ENCODE peak calls at places on chromosomes 3 and 15, in ten cellular contexts. G, U, L, W, H, K, S, P, D and E are unnamed samples.

GRCh38 chr3:133453383-133453782 is 53.5 kb downstream of the BFSP2 start:
- DNase-seq in G (no peak), U (no peak), L (no peak), W (no peak), H (no peak), K (no peak), S (no peak), P (no peak), D (no peak), E (no peak)

GRCh38 chr3:31790516-31791148 is 190.4 kb downstream of the OSBPL10 start:
- DNase-seq in G (no peak), U (no peak), L (no peak), W (no peak), H (no peak), K (no peak), S (no peak), P (peak; percentile 26), D (no peak), E (no peak)

GRCh38 chr15:72229076-72229946 is 1.7 kb downstream of the PKM start:
- DNase-seq in G (peak; percentile 20), U (peak; percentile 21), L (peak; percentile 69), W (no peak), H (no peak), K (no peak), S (no peak), P (no peak), D (peak; percentile 69), E (peak; percentile 5)

GRCh38 chr3:100697183-100697582 is 12.1 kb upstream of the TFG start:
- DNase-seq in G (no peak), U (no peak), L (no peak), W (no peak), H (no peak), K (no peak), S (no peak), P (no peak), D (no peak), E (no peak)

GRCh38 chr3:8640223-8640622 is 4.4 kb downstream of the SSUH2 start:
- DNase-seq in G (no peak), U (no peak), L (no peak), W (no peak), H (no peak), K (no peak), S (no peak), P (no peak), D (no peak), E (no peak)

GRCh38 chr3:136181741-136182140 is 14.4 kb downstream of the MSL2 start:
- DNase-seq in G (no peak), U (no peak), L (no peak), W (no peak), H (no peak), K (no peak), S (no peak), P (no peak), D (no peak), E (no peak)

GRCh38 chr3:153355559-153355958 is 193.5 kb downstream of the RAP2B start:
- DNase-seq in G (no peak), U (no peak), L (no peak), W (no peak), H (no peak), K (no peak), S (no peak), P (no peak), D (no peak), E (no peak)

GRCh38 chr15:70447927-70448698 is 315.2 kb downstream of the UACA start:
- DNase-seq in G (peak; percentile 18), U (no peak), L (no peak), W (peak; percentile 87), H (no peak), K (no peak), S (no peak), P (no peak), D (no peak), E (peak; percentile 55)

GRCh38 chr3:107674371-107674770 is 151.6 kb downstream of the BBX start:
- DNase-seq in G (no peak), U (no peak), L (no peak), W (no peak), H (no peak), K (no peak), S (no peak), P (no peak), D (no peak), E (no peak)

GRCh38 chr3:67075295-67075694 is 77.2 kb downstream of the KBTBD8 start:
- DNase-seq in G (no peak), U (no peak), L (no peak), W (no peak), H (no peak), K (no peak), S (no peak), P (no peak), D (no peak), E (no peak)

GRCh38 chr3:150409125-150409526 is 1.0 kb downstream of the TSC22D2 start:
- DNase-seq in G (no peak), U (no peak), L (no peak), W (peak; percentile 29), H (no peak), K (no peak), S (no peak), P (peak; percentile 13), D (no peak), E (no peak)

GRCh38 chr3:48403533-48404439 is 26.1 kb downstream of the PLXNB1 start:
- DNase-seq in G (no peak), U (no peak), L (no peak), W (no peak), H (no peak), K (no peak), S (no peak), P (no peak), D (no peak), E (no peak)

GRCh38 chr15:80479191-80479590 is 75.0 kb downstream of the ARNT2 start:
- DNase-seq in G (no peak), U (no peak), L (no peak), W (no peak), H (no peak), K (no peak), S (no peak), P (no peak), D (no peak), E (no peak)

GRCh38 chr15:44015555-44015954 is 179.5 kb downstream of the FRMD5 start:
- DNase-seq in G (no peak), U (no peak), L (no peak), W (no peak), H (no peak), K (no peak), S (peak; percentile 35), P (no peak), D (peak; percentile 67), E (no peak)

GRCh38 chr3:134318166-134318565 is 56.1 kb downstream of the AMOTL2 start:
- DNase-seq in G (no peak), U (no peak), L (no peak), W (no peak), H (no peak), K (no peak), S (no peak), P (no peak), D (no peak), E (no peak)

GRCh38 chr15:36079021-36079420 is 500.4 kb upstream of the CDIN1 start:
- DNase-seq in G (no peak), U (no peak), L (no peak), W (no peak), H (no peak), K (no peak), S (no peak), P (no peak), D (no peak), E (no peak)

GRCh38 chr3:152245498-152246175 is 23.1 kb upstream of the MBNL1 start:
- DNase-seq in G (no peak), U (no peak), L (peak; percentile 67), W (no peak), H (no peak), K (no peak), S (no peak), P (no peak), D (no peak), E (peak; percentile 69)

GRCh38 chr3:4904801-4905695 is 74.2 kb upstream of the BHLHE40 start:
- DNase-seq in G (no peak), U (peak; percentile 20), L (no peak), W (no peak), H (no peak), K (no peak), S (no peak), P (no peak), D (peak; percentile 88), E (peak; percentile 5)

GRCh38 chr3:134114726-134115125 is 85.0 kb upstream of the SLCO2A1 start:
- DNase-seq in G (no peak), U (no peak), L (no peak), W (no peak), H (no peak), K (no peak), S (no peak), P (no peak), D (no peak), E (no peak)